ENCODE peak calls at places on chromosomes 3 and 15, in four cellular contexts. One of them, this sample, is unnamed.

GRCh38 chr3:115325539-115325938 is 178.5 kb upstream of the ZBTB20 start:
- DNase-seq in effector memory CD4-positive, alpha-beta T cell: no peak
- DNase-seq in left ventricle myocardium superior: no peak
- DNase-seq in stromal cell of bone marrow: no peak
- DNase-seq in this sample: no peak

GRCh38 chr3:141366285-141367037 is 1.8 kb upstream of the ZBTB38 start:
- DNase-seq in stromal cell of bone marrow: peak; percentile 43
- DNase-seq in left ventricle myocardium superior: peak; percentile 32
- DNase-seq in effector memory CD4-positive, alpha-beta T cell: no peak
- DNase-seq in this sample: peak; percentile 90

GRCh38 chr3:52291508-52292181 is 4.0 kb downstream of the GLYCTK start:
- DNase-seq in left ventricle myocardium superior: no peak
- DNase-seq in stromal cell of bone marrow: no peak
- DNase-seq in effector memory CD4-positive, alpha-beta T cell: no peak
- DNase-seq in this sample: no peak

GRCh38 chr3:42088803-42089520 is 2.2 kb upstream of the TRAK1 start:
- DNase-seq in left ventricle myocardium superior: no peak
- DNase-seq in effector memory CD4-positive, alpha-beta T cell: no peak
- DNase-seq in stromal cell of bone marrow: no peak
- DNase-seq in this sample: no peak

GRCh38 chr15:22887157-22887951 is 48.9 kb downstream of the NIPA2 start:
- DNase-seq in left ventricle myocardium superior: peak; percentile 50
- DNase-seq in stromal cell of bone marrow: peak; percentile 50
- DNase-seq in effector memory CD4-positive, alpha-beta T cell: no peak
- DNase-seq in this sample: peak; percentile 45

GRCh38 chr3:105518201-105518600 is 151.5 kb downstream of the ALCAM start:
- DNase-seq in effector memory CD4-positive, alpha-beta T cell: no peak
- DNase-seq in stromal cell of bone marrow: no peak
- DNase-seq in left ventricle myocardium superior: no peak
- DNase-seq in this sample: no peak

GRCh38 chr15:41656188-41656587 is 4.0 kb upstream of the MGA start:
- DNase-seq in effector memory CD4-positive, alpha-beta T cell: no peak
- DNase-seq in stromal cell of bone marrow: no peak
- DNase-seq in left ventricle myocardium superior: no peak
- DNase-seq in this sample: no peak

GRCh38 chr3:72821170-72821781 is 27.0 kb downstream of the SHQ1 start:
- DNase-seq in effector memory CD4-positive, alpha-beta T cell: no peak
- DNase-seq in stromal cell of bone marrow: no peak
- DNase-seq in left ventricle myocardium superior: no peak
- DNase-seq in this sample: peak; percentile 46

GRCh38 chr3:194333212-194333980 is 17.7 kb downstream of the CPN2 start:
- DNase-seq in left ventricle myocardium superior: peak; percentile 92
- DNase-seq in stromal cell of bone marrow: peak; percentile 66
- DNase-seq in effector memory CD4-positive, alpha-beta T cell: peak; percentile 70
- DNase-seq in this sample: no peak

GRCh38 chr3:71908001-71908400 is 123.1 kb upstream of the PROK2 start:
- DNase-seq in left ventricle myocardium superior: peak; percentile 39
- DNase-seq in stromal cell of bone marrow: no peak
- DNase-seq in effector memory CD4-positive, alpha-beta T cell: no peak
- DNase-seq in this sample: no peak

GRCh38 chr3:185322111-185322510 is 40.8 kb upstream of the MAP3K13 start:
- DNase-seq in left ventricle myocardium superior: no peak
- DNase-seq in effector memory CD4-positive, alpha-beta T cell: no peak
- DNase-seq in stromal cell of bone marrow: no peak
- DNase-seq in this sample: no peak

GRCh38 chr3:56115199-56115598 is 353.1 kb downstream of the ERC2 start:
- DNase-seq in stromal cell of bone marrow: no peak
- DNase-seq in left ventricle myocardium superior: no peak
- DNase-seq in effector memory CD4-positive, alpha-beta T cell: no peak
- DNase-seq in this sample: no peak

GRCh38 chr15:73851679-73852078 is 21.7 kb upstream of the TBC1D21 start:
- DNase-seq in left ventricle myocardium superior: peak; percentile 39
- DNase-seq in stromal cell of bone marrow: peak; percentile 33
- DNase-seq in effector memory CD4-positive, alpha-beta T cell: no peak
- DNase-seq in this sample: no peak

GRCh38 chr3:150094150-150094932 is 123.6 kb upstream of the PFN2 start:
- DNase-seq in left ventricle myocardium superior: no peak
- DNase-seq in effector memory CD4-positive, alpha-beta T cell: no peak
- DNase-seq in stromal cell of bone marrow: no peak
- DNase-seq in this sample: peak; percentile 24

GRCh38 chr3:6518709-6519345 is 342.1 kb upstream of the GRM7 start:
- DNase-seq in stromal cell of bone marrow: no peak
- DNase-seq in effector memory CD4-positive, alpha-beta T cell: no peak
- DNase-seq in left ventricle myocardium superior: no peak
- DNase-seq in this sample: no peak

GRCh38 chr15:76285241-76285825 is 25.9 kb downstream of the ETFA start:
- DNase-seq in effector memory CD4-positive, alpha-beta T cell: no peak
- DNase-seq in left ventricle myocardium superior: no peak
- DNase-seq in stromal cell of bone marrow: no peak
- DNase-seq in this sample: no peak

GRCh38 chr15:99720533-99720932 is 12.7 kb downstream of the LYSMD4 start:
- DNase-seq in stromal cell of bone marrow: no peak
- DNase-seq in effector memory CD4-positive, alpha-beta T cell: no peak
- DNase-seq in left ventricle myocardium superior: no peak
- DNase-seq in this sample: no peak

GRCh38 chr15:42716626-42717025 is 20.3 kb downstream of the CDAN1 start:
- DNase-seq in effector memory CD4-positive, alpha-beta T cell: no peak
- DNase-seq in stromal cell of bone marrow: no peak
- DNase-seq in left ventricle myocardium superior: no peak
- DNase-seq in this sample: no peak

GRCh38 chr3:62586356-62586755 is 213.0 kb upstream of the FEZF2 start:
- DNase-seq in stromal cell of bone marrow: peak; percentile 74
- DNase-seq in left ventricle myocardium superior: no peak
- DNase-seq in effector memory CD4-positive, alpha-beta T cell: no peak
- DNase-seq in this sample: peak; percentile 84

GRCh38 chr3:173586176-173586575 is 188.6 kb downstream of the NLGN1 start:
- DNase-seq in left ventricle myocardium superior: no peak
- DNase-seq in stromal cell of bone marrow: no peak
- DNase-seq in effector memory CD4-positive, alpha-beta T cell: no peak
- DNase-seq in this sample: no peak

This sample was measured in AG09309.